ENCODE peak calls at places on chromosomes 13 and 19, in four cellular contexts. S is ascending aorta, Y is psoas muscle, C is adipocyte. L is an unnamed sample.

GRCh38 chr13:80430561-80430960 is 89.6 kb upstream of the SPRY2 start:
- DNase-seq in S (no peak), Y (no peak), C (peak), L (no peak)

GRCh38 chr13:32825481-32825880 is 190.7 kb upstream of the KL start:
- DNase-seq in S (no peak), Y (no peak), C (no peak), L (no peak)

GRCh38 chr13:108629353-108629752 is at the start of gene MYO16:
- DNase-seq in S (no peak), Y (no peak), C (no peak), L (no peak)

GRCh38 chr19:30557927-30558557 is 185.9 kb downstream of the ZNF536 start:
- DNase-seq in S (no peak), Y (no peak), C (no peak), L (no peak)

GRCh38 chr13:113288880-113289279 is 8.2 kb upstream of the LAMP1 start:
- DNase-seq in S (no peak), Y (no peak), C (no peak), L (no peak)

GRCh38 chr19:55340144-55340783 is 588 bp downstream of the KMT5C start:
- DNase-seq in S (no peak), Y (no peak), C (no peak), L (no peak)

GRCh38 chr13:98144501-98145350 is 1.8 kb downstream of the FARP1 start:
- DNase-seq in S (no peak), Y (no peak), C (peak), L (no peak)

GRCh38 chr19:58007285-58007684 is 4.7 kb upstream of the ZNF606 start:
- DNase-seq in S (no peak), Y (no peak), C (no peak), L (no peak)

GRCh38 chr13:77637583-77637982 is 59.9 kb upstream of the SLAIN1 start:
- DNase-seq in S (no peak), Y (no peak), C (no peak), L (no peak)

GRCh38 chr13:97335488-97336134 is 98.4 kb upstream of the RAP2A start:
- DNase-seq in S (no peak), Y (no peak), C (no peak), L (no peak)

GRCh38 chr13:68056816-68057710 is 826.9 kb upstream of the PCDH9 start:
- DNase-seq in S (no peak), Y (no peak), C (peak), L (no peak)

GRCh38 chr13:51258612-51259358 is 36.6 kb downstream of the FAM124A start:
- DNase-seq in S (no peak), Y (no peak), C (no peak), L (no peak)

GRCh38 chr19:38730731-38731589 is 13.3 kb downstream of the CAPN12 start:
- DNase-seq in S (no peak), Y (no peak), C (no peak), L (no peak)

GRCh38 chr19:17997969-17998826 is 9.8 kb upstream of the ARRDC2 start:
- DNase-seq in S (no peak), Y (peak), C (peak), L (no peak)

GRCh38 chr19:7356899-7357627 is 8.3 kb downstream of the ARHGEF18 start:
- DNase-seq in S (no peak), Y (peak), C (no peak), L (no peak)

GRCh38 chr13:58300224-58300623 is 668.7 kb downstream of the PCDH17 start:
- DNase-seq in S (no peak), Y (no peak), C (no peak), L (no peak)

GRCh38 chr19:3479177-3479818 is 1.0 kb downstream of the SMIM24 start:
- DNase-seq in S (no peak), Y (no peak), C (peak), L (no peak)

GRCh38 chr13:23987331-23987730 is 90.0 kb upstream of the C1QTNF9B start:
- DNase-seq in S (no peak), Y (no peak), C (peak), L (no peak)

GRCh38 chr19:37537391-37537947 is 30.7 kb downstream of the ZNF793 start:
- DNase-seq in S (no peak), Y (no peak), C (no peak), L (no peak)

GRCh38 chr19:51944798-51945552 is 17.7 kb downstream of the ZNF613 start:
- DNase-seq in S (no peak), Y (no peak), C (no peak), L (no peak)

GRCh38 chr13:109155301-109155761 is 525.9 kb downstream of the MYO16 start:
- DNase-seq in S (no peak), Y (no peak), C (no peak), L (no peak)

GRCh38 chr19:50460161-50460765 is 16.0 kb upstream of the EMC10 start:
- DNase-seq in S (no peak), Y (no peak), C (no peak), L (no peak)

GRCh38 chr19:16463991-16464575 is 7.7 kb downstream of the EPS15L1 start:
- DNase-seq in S (no peak), Y (peak), C (peak), L (no peak)

GRCh38 chr19:55809381-55810058 is 22.3 kb downstream of the NLRP11 start:
- DNase-seq in S (peak), Y (no peak), C (peak), L (peak)

GRCh38 chr19:3062165-3063105 is at the start of gene TLE5:
- DNase-seq in S (no peak), Y (peak), C (peak), L (peak)

DNA sequence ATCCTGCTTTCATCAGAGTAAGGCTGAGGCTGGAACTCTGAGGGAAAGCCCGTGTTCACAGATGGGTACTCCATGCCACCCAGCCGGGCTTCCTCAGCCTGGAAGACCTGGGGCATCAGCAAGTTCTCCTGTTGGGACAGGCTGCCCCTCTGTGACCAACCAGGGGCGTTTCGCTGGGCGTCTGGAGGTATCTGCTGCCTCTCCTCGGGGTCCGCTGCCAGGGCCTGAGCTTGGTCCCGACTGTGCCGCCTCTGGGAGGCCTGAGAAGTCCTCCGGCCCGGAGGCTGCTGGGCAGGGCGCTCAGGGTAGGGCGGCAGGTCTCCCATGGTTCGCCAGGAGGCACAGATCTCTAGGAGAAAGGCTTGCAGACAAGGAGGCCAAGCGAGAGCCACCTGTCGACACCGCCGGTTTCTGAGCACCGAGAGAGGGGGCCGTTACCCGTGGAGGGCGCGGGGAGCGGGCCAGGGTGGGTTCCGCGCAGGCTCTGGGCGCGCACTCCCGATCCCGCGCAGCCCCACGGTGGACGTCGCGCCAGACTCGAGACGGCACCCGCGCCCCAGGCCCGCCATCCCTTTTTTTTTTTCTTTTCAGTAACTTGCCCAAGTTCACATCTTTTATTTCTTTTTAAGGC is at the start of gene RSPH6A:
- DNase-seq in S (no peak), Y (no peak), C (no peak), L (no peak)
- H3K4me3 ChIP-seq in S (peak), Y (peak), C (no peak), L (peak)

DNA sequence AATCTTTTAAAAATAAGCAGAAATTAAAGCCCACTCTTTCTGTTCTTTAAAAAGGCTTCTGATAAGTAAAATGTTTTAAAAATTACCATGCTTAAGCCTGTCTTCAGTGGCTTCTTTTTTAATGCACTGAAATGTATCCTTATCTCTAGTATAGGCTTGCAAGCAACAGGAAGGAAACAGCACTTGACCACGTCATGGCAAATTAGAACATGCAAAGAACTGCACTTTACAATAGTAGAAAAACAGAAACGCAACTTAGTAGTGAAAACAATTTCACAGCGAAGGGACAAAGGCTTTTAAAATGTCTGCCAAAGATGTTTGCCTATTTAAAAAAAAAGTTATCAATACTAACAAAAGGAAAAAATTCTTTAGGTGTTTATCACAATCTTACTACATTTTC is 36.3 kb downstream of the ELF1 start:
- DNase-seq in S (no peak), Y (no peak), C (peak), L (no peak)
- H3K4me3 ChIP-seq in S (peak), Y (peak), C (no peak), L (peak)

GRCh38 chr13:31545616-31546015 is 193.7 kb upstream of the RXFP2 start:
- DNase-seq in S (no peak), Y (no peak), C (peak), L (no peak)
- H3K4me3 ChIP-seq in S (no peak), Y (no peak), C (peak), L (peak)

DNA sequence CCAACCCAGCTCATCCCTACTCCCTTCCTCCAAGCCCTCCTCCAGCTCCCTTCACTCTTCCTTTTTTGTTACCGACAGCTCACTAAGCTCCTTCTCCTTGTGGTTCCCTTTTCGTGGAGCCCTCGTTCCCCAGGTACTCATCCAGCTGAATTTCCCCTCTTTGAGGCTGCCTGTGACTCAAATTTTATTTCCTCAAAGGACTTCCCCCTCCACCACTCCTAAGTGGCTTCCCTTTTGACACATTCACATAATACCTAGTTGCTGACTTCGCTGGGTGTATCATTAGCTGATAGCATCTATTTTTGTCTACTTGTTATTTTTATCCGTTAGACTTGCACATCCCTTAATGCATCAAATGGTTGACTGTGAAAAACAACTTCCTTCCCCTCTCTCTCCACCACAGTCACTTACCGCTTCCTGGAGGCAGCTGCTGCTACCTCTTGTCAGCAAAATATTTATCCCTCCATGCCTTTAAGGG is 14.5 kb downstream of the FFAR2 start:
- DNase-seq in S (no peak), Y (no peak), C (no peak), L (no peak)
- H3K4me3 ChIP-seq in S (no peak), Y (no peak), C (no peak), L (no peak)

L was measured in ovary.